ENCODE peak calls at places on chromosomes 16 and 17, in eight cellular contexts. Q is progenitor cell of endocrine pancreas; W is body of pancreas; H is bronchial epithelial cell; C is B cell; P is fibroblast of pulmonary artery; T is mesothelial cell of epicardium; B is CD8-positive, alpha-beta T cell. G is an unnamed sample.

GRCh38 chr17:8244768-8245167 is 3.1 kb downstream of the CTC1 start:
- DNase-seq in B (no peak), T (no peak), Q (no peak), H (no peak), C (no peak), P (no peak), W (no peak), G (no peak)

GRCh38 chr17:8318010-8318409 is 8.0 kb downstream of the ARHGEF15 start:
- DNase-seq in P (no peak), Q (no peak), W (no peak), T (no peak), C (no peak), B (no peak), H (no peak), G (no peak)

GRCh38 chr17:28726912-28727726 is 1.1 kb upstream of the TLCD1 start:
- DNase-seq in W (peak), H (peak), C (peak), B (peak), P (peak), Q (peak), T (peak), G (peak)

GRCh38 chr17:7437369-7437863 is 1.9 kb upstream of the FGF11 start:
- DNase-seq in C (no peak), P (no peak), T (no peak), H (no peak), B (no peak), Q (no peak), W (no peak), G (peak)

GRCh38 chr16:81514568-81515258 is 70.1 kb downstream of the CMIP start:
- DNase-seq in T (no peak), W (no peak), B (no peak), C (no peak), H (no peak), P (no peak), Q (no peak), G (no peak)

GRCh38 chr17:16255481-16255901 is 38.5 kb downstream of the PIGL start:
- DNase-seq in P (peak), C (no peak), W (peak), T (no peak), B (no peak), Q (no peak), H (no peak), G (no peak)

GRCh38 chr16:50326835-50327465 is 41.8 kb downstream of the BRD7 start:
- DNase-seq in T (no peak), P (peak), B (peak), W (no peak), Q (no peak), H (peak), C (peak), G (no peak)

GRCh38 chr16:90018297-90019200 is 707 bp downstream of the DBNDD1 start:
- DNase-seq in B (no peak), Q (peak), T (peak), H (no peak), P (no peak), W (peak), C (no peak), G (no peak)

GRCh38 chr16:50047864-50048263 is 17.9 kb upstream of the HEATR3 start:
- DNase-seq in C (no peak), W (no peak), T (no peak), P (no peak), Q (no peak), H (no peak), B (no peak), G (no peak)

GRCh38 chr16:82924075-82924854 is 297.5 kb downstream of the CDH13 start:
- DNase-seq in B (no peak), T (no peak), H (peak), C (no peak), P (no peak), Q (no peak), W (no peak), G (no peak)

GRCh38 chr17:80796430-80796861 is 195.2 kb upstream of the CHMP6 start:
- DNase-seq in T (no peak), W (no peak), Q (no peak), P (no peak), H (no peak), B (no peak), C (no peak), G (no peak)

GRCh38 chr16:76235025-76235424 is 42.2 kb upstream of the CNTNAP4 start:
- DNase-seq in W (no peak), C (no peak), B (no peak), H (no peak), Q (no peak), P (no peak), T (no peak), G (no peak)

GRCh38 chr17:17041018-17041521 is 1.2 kb upstream of the MPRIP start:
- DNase-seq in H (peak), P (no peak), Q (no peak), T (no peak), W (peak), C (no peak), B (no peak), G (no peak)

GRCh38 chr17:28242791-28243190 is 76.2 kb upstream of the TMEM97 start:
- DNase-seq in H (no peak), Q (no peak), P (no peak), T (no peak), W (no peak), B (no peak), C (no peak), G (no peak)

GRCh38 chr16:72992142-72992601 is 55.8 kb downstream of the ZFHX3 start:
- DNase-seq in W (no peak), Q (no peak), B (no peak), C (no peak), T (no peak), H (no peak), P (no peak), G (no peak)

GRCh38 chr16:27748868-27749546 is 199.1 kb downstream of the KATNIP start:
- DNase-seq in H (peak), P (peak), Q (no peak), T (peak), B (peak), C (peak), W (peak), G (peak)

GRCh38 chr17:42913527-42913926 is 12.9 kb downstream of the G6PC1 start:
- DNase-seq in Q (no peak), T (no peak), P (no peak), H (peak), B (no peak), W (no peak), C (no peak), G (no peak)

GRCh38 chr16:28012031-28012445 is 51.5 kb downstream of the GSG1L start:
- DNase-seq in Q (no peak), W (no peak), P (peak), T (no peak), C (no peak), B (no peak), H (no peak), G (no peak)

GRCh38 chr16:84648595-84649510 is 542 bp downstream of the KLHL36 start:
- DNase-seq in Q (peak), T (peak), W (peak), H (no peak), C (peak), B (peak), P (no peak), G (no peak)

GRCh38 chr17:73628642-73629552 is 15.3 kb downstream of the SDK2 start:
- DNase-seq in Q (no peak), B (no peak), C (no peak), H (peak), T (no peak), P (no peak), W (no peak), G (no peak)

GRCh38 chr17:27269201-27269600 is 24.7 kb upstream of the WSB1 start:
- DNase-seq in T (no peak), C (no peak), Q (no peak), H (no peak), B (no peak), P (no peak), W (no peak), G (no peak)

GRCh38 chr16:20801278-20801677 is 5.0 kb downstream of the ERI2 start:
- DNase-seq in W (no peak), C (no peak), P (no peak), H (no peak), T (no peak), B (no peak), Q (no peak), G (no peak)

GRCh38 chr16:83554096-83554495 is 253.7 kb upstream of the HSBP1 start:
- DNase-seq in H (no peak), T (no peak), B (no peak), Q (no peak), W (no peak), C (no peak), P (no peak), G (no peak)

GRCh38 chr17:29039764-29040598 is 3.0 kb upstream of the PIPOX start:
- DNase-seq in H (peak), W (no peak), B (no peak), P (peak), Q (no peak), C (no peak), T (peak), G (no peak)

GRCh38 chr17:7633093-7633492 is 3.2 kb downstream of the SHBG start:
- DNase-seq in P (no peak), H (no peak), T (no peak), W (peak), Q (no peak), B (no peak), C (no peak), G (no peak)

GRCh38 chr16:11315499-11315898 is 29.8 kb upstream of the RMI2 start:
- DNase-seq in C (no peak), Q (no peak), P (peak), B (no peak), H (no peak), W (no peak), T (peak), G (no peak)
- TF ChIP-seq CTCF in C (no peak), Q (peak), P (peak), B (no peak), H (peak), W (no peak), T (no peak), G (no peak)

GRCh38 chr17:879546-879945 is 97.4 kb downstream of the MRM3 start:
- DNase-seq in W (peak), C (peak), P (peak), T (peak), Q (peak), H (peak), B (peak), G (no peak)
- TF ChIP-seq CTCF in W (peak), C (peak), P (peak), T (peak), Q (peak), H (peak), B (peak), G (peak)

GRCh38 chr16:56281256-56281805 is 90.0 kb downstream of the GNAO1 start:
- DNase-seq in T (no peak), P (no peak), B (no peak), W (no peak), Q (no peak), H (peak), C (no peak), G (no peak)
- TF ChIP-seq CTCF in T (no peak), P (peak), B (no peak), W (no peak), Q (peak), H (peak), C (no peak), G (no peak)

DNA sequence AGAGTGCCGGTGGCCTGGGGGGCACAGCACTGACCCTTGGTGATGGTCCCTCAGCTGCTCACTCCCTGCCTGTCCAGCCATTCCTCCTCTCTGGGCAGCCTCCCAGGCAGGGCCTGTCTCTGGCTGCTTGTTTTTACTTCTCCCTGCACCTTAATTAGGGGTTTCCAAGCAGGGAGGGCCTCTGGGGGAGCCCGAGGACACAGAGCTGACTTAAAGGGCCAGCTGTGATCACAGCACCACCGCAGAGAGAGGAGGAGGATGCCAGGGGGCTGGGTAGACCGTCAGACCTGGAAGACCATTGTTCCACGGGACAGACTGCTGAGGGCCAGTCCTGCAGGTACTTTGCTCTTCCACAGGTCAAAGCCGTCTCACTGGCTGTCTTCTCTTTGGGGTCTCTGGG is 1.2 kb upstream of the DPH1 start:
- DNase-seq in C (no peak), Q (no peak), T (no peak), H (no peak), B (no peak), W (no peak), P (no peak), G (no peak)
- TF ChIP-seq CTCF in C (no peak), Q (no peak), T (no peak), H (no peak), B (no peak), W (no peak), P (no peak), G (no peak)